ENCODE peak calls at places on chromosomes 4 and X, in eight cellular contexts. K is EH; H is T-helper 1 cell; D is RPMI8226; C is tibial artery; S is hypothalamus; G is stimulated activated CD4-positive, alpha-beta T cell treated with anti-CD3 and anti-CD28 coated beads, Interleukin-1b, Interleukin-23, amount 100 ng/mL, for 24 hours; E is activated gamma-delta T cell. R is an unnamed sample.

GRCh38 chr4:5055411-5055810 is 4.1 kb downstream of the STK32B start:
- DNase-seq in K (no peak), H (no peak), D (no peak), C (no peak), S (no peak), G (no peak), E (no peak), R (no peak)

GRCh38 chrX:634306-634958 is 3.8 kb downstream of the SHOX start:
- DNase-seq in K (peak; percentile 59), H (no peak), D (no peak), C (no peak), S (no peak), G (no peak), E (no peak), R (no peak)

GRCh38 chr4:70277121-70277520 is 34.7 kb downstream of the CSN3 start:
- DNase-seq in K (no peak), H (no peak), D (no peak), C (no peak), S (no peak), G (no peak), E (no peak), R (no peak)

GRCh38 chrX:16469870-16470269 is 180.1 kb upstream of the S100G start:
- DNase-seq in K (no peak), H (no peak), D (no peak), C (no peak), S (no peak), G (no peak), E (no peak), R (no peak)

GRCh38 chr4:158817562-158818370 is 48.9 kb downstream of the FNIP2 start:
- DNase-seq in K (peak; percentile 49), H (no peak), D (no peak), C (no peak), S (no peak), G (no peak), E (no peak), R (no peak)

GRCh38 chrX:132461886-132462285 is 27.0 kb downstream of the MBNL3 start:
- DNase-seq in K (no peak), H (no peak), D (no peak), C (no peak), S (peak; percentile 5), G (no peak), E (no peak), R (no peak)

GRCh38 chr4:185573651-185574199 is 38.4 kb upstream of the PDLIM3 start:
- DNase-seq in K (peak; percentile 79), H (no peak), D (no peak), C (no peak), S (no peak), G (no peak), E (no peak), R (no peak)

GRCh38 chr4:41693629-41694028 is 54.9 kb downstream of the PHOX2B start:
- DNase-seq in K (peak; percentile 52), H (no peak), D (peak; percentile 17), C (no peak), S (no peak), G (no peak), E (no peak), R (no peak)

GRCh38 chr4:74123065-74123728 is 24.2 kb upstream of the CXCL2 start:
- DNase-seq in K (peak; percentile 76), H (no peak), D (no peak), C (peak; percentile 28), S (peak; percentile 18), G (no peak), E (no peak), R (no peak)

GRCh38 chr4:139921551-139922184 is 232.3 kb downstream of the MAML3 start:
- DNase-seq in K (no peak), H (no peak), D (no peak), C (no peak), S (no peak), G (no peak), E (no peak), R (no peak)

GRCh38 chrX:24294619-24295018 is 19.2 kb downstream of the SUPT20HL2 start:
- DNase-seq in K (peak; percentile 32), H (no peak), D (peak; percentile 46), C (peak; percentile 21), S (no peak), G (peak; percentile 17), E (no peak), R (no peak)

GRCh38 chrX:53831662-53832635 is 145.4 kb upstream of the HUWE1 start:
- DNase-seq in K (peak; percentile 27), H (peak; percentile 12), D (peak; percentile 33), C (no peak), S (no peak), G (peak; percentile 27), E (no peak), R (no peak)

GRCh38 chr4:156242390-156242789 is 288.7 kb upstream of the CTSO start:
- DNase-seq in K (no peak), H (no peak), D (no peak), C (no peak), S (no peak), G (no peak), E (no peak), R (no peak)

GRCh38 chr4:120874792-120875774 is 47.4 kb downstream of the PRDM5 start:
- DNase-seq in K (no peak), H (no peak), D (no peak), C (no peak), S (no peak), G (no peak), E (no peak), R (no peak)

R was measured in nucleus accumbens.